ENCODE peak calls at places on chromosomes 6 and 20, in eight cellular contexts. One of them, this sample, is unnamed.

GRCh38 chr6:109687271-109687721 is 3.7 kb downstream of the AK9 start:
- DNase-seq in ascending aorta: peak; percentile 67
- DNase-seq in mesendoderm: no peak
- DNase-seq in CD8-positive, alpha-beta T cell: no peak
- DNase-seq in aorta: no peak
- DNase-seq in RWPE1: peak; percentile 46
- DNase-seq in cardiac muscle cell: no peak
- DNase-seq in heart right ventricle: no peak
- DNase-seq in this sample: no peak

GRCh38 chr20:36542019-36542488 is 735 bp downstream of the MYL9 start:
- DNase-seq in RWPE1: no peak
- DNase-seq in cardiac muscle cell: peak; percentile 72
- DNase-seq in mesendoderm: peak; percentile 83
- DNase-seq in ascending aorta: peak; percentile 71
- DNase-seq in aorta: peak; percentile 82
- DNase-seq in CD8-positive, alpha-beta T cell: no peak
- DNase-seq in heart right ventricle: peak; percentile 54
- DNase-seq in this sample: no peak

GRCh38 chr6:151022492-151022891 is 157.0 kb downstream of the MTHFD1L start:
- DNase-seq in RWPE1: no peak
- DNase-seq in aorta: no peak
- DNase-seq in ascending aorta: peak; percentile 24
- DNase-seq in heart right ventricle: no peak
- DNase-seq in mesendoderm: peak; percentile 42
- DNase-seq in CD8-positive, alpha-beta T cell: no peak
- DNase-seq in cardiac muscle cell: no peak
- DNase-seq in this sample: no peak

GRCh38 chr6:149052350-149053106 is 265.0 kb upstream of the TAB2 start:
- DNase-seq in mesendoderm: no peak
- DNase-seq in cardiac muscle cell: no peak
- DNase-seq in RWPE1: no peak
- DNase-seq in aorta: no peak
- DNase-seq in ascending aorta: no peak
- DNase-seq in CD8-positive, alpha-beta T cell: no peak
- DNase-seq in heart right ventricle: no peak
- DNase-seq in this sample: no peak

GRCh38 chr6:24494726-24495515 is at the start of gene ALDH5A1:
- DNase-seq in CD8-positive, alpha-beta T cell: peak; percentile 66
- DNase-seq in aorta: peak; percentile 91
- DNase-seq in heart right ventricle: peak; percentile 79
- DNase-seq in RWPE1: peak; percentile 40
- DNase-seq in mesendoderm: peak; percentile 73
- DNase-seq in ascending aorta: peak; percentile 82
- DNase-seq in cardiac muscle cell: peak; percentile 77
- DNase-seq in this sample: peak; percentile 57

GRCh38 chr20:59387891-59388290 is 87.5 kb downstream of the EDN3 start:
- DNase-seq in aorta: no peak
- DNase-seq in RWPE1: no peak
- DNase-seq in CD8-positive, alpha-beta T cell: no peak
- DNase-seq in ascending aorta: no peak
- DNase-seq in mesendoderm: no peak
- DNase-seq in heart right ventricle: no peak
- DNase-seq in cardiac muscle cell: no peak
- DNase-seq in this sample: no peak

GRCh38 chr6:15443119-15443518 is 197.2 kb downstream of the JARID2 start:
- DNase-seq in aorta: no peak
- DNase-seq in ascending aorta: no peak
- DNase-seq in RWPE1: peak; percentile 67
- DNase-seq in mesendoderm: no peak
- DNase-seq in cardiac muscle cell: no peak
- DNase-seq in heart right ventricle: no peak
- DNase-seq in CD8-positive, alpha-beta T cell: no peak
- DNase-seq in this sample: no peak

GRCh38 chr6:79946242-79946641 is 1.1 kb downstream of the ELOVL4 start:
- DNase-seq in aorta: no peak
- DNase-seq in cardiac muscle cell: peak; percentile 63
- DNase-seq in heart right ventricle: no peak
- DNase-seq in CD8-positive, alpha-beta T cell: no peak
- DNase-seq in ascending aorta: no peak
- DNase-seq in mesendoderm: peak; percentile 73
- DNase-seq in RWPE1: peak; percentile 17
- DNase-seq in this sample: no peak

GRCh38 chr6:119620846-119621570 is 271.4 kb upstream of the MAN1A1 start:
- DNase-seq in CD8-positive, alpha-beta T cell: no peak
- DNase-seq in heart right ventricle: no peak
- DNase-seq in aorta: no peak
- DNase-seq in mesendoderm: peak; percentile 35
- DNase-seq in ascending aorta: no peak
- DNase-seq in RWPE1: peak; percentile 60
- DNase-seq in cardiac muscle cell: no peak
- DNase-seq in this sample: no peak

GRCh38 chr6:111709615-111710398 is 104.1 kb upstream of the TRAF3IP2 start:
- DNase-seq in heart right ventricle: peak; percentile 41
- DNase-seq in CD8-positive, alpha-beta T cell: peak; percentile 38
- DNase-seq in mesendoderm: peak; percentile 66
- DNase-seq in aorta: peak; percentile 78
- DNase-seq in RWPE1: peak; percentile 89
- DNase-seq in ascending aorta: peak; percentile 78
- DNase-seq in cardiac muscle cell: peak; percentile 73
- DNase-seq in this sample: peak; percentile 58

GRCh38 chr20:63498950-63499332 is at the start of gene EEF1A2:
- DNase-seq in RWPE1: no peak
- DNase-seq in CD8-positive, alpha-beta T cell: peak; percentile 31
- DNase-seq in heart right ventricle: peak; percentile 77
- DNase-seq in aorta: peak; percentile 80
- DNase-seq in mesendoderm: no peak
- DNase-seq in ascending aorta: no peak
- DNase-seq in cardiac muscle cell: peak; percentile 83
- DNase-seq in this sample: peak; percentile 69

GRCh38 chr6:106077881-106078280 is 8.3 kb upstream of the PRDM1 start:
- DNase-seq in heart right ventricle: no peak
- DNase-seq in RWPE1: no peak
- DNase-seq in ascending aorta: no peak
- DNase-seq in cardiac muscle cell: no peak
- DNase-seq in mesendoderm: peak; percentile 71
- DNase-seq in aorta: no peak
- DNase-seq in CD8-positive, alpha-beta T cell: no peak
- DNase-seq in this sample: no peak

GRCh38 chr20:20637998-20638397 is 74.4 kb downstream of the RALGAPA2 start:
- DNase-seq in ascending aorta: no peak
- DNase-seq in heart right ventricle: no peak
- DNase-seq in RWPE1: no peak
- DNase-seq in aorta: no peak
- DNase-seq in mesendoderm: no peak
- DNase-seq in CD8-positive, alpha-beta T cell: no peak
- DNase-seq in cardiac muscle cell: no peak
- DNase-seq in this sample: no peak

GRCh38 chr6:135830452-135830851 is 21.0 kb upstream of the PDE7B start:
- DNase-seq in aorta: no peak
- DNase-seq in RWPE1: no peak
- DNase-seq in CD8-positive, alpha-beta T cell: no peak
- DNase-seq in ascending aorta: no peak
- DNase-seq in mesendoderm: no peak
- DNase-seq in heart right ventricle: no peak
- DNase-seq in cardiac muscle cell: no peak
- DNase-seq in this sample: peak; percentile 24

GRCh38 chr6:163248051-163248450 is 166.5 kb upstream of the QKI start:
- DNase-seq in mesendoderm: no peak
- DNase-seq in CD8-positive, alpha-beta T cell: no peak
- DNase-seq in heart right ventricle: no peak
- DNase-seq in RWPE1: no peak
- DNase-seq in ascending aorta: no peak
- DNase-seq in cardiac muscle cell: no peak
- DNase-seq in aorta: no peak
- DNase-seq in this sample: peak; percentile 48

GRCh38 chr20:51884561-51884960 is 82.2 kb upstream of the SALL4 start:
- DNase-seq in aorta: no peak
- DNase-seq in ascending aorta: no peak
- DNase-seq in mesendoderm: peak; percentile 54
- DNase-seq in RWPE1: no peak
- DNase-seq in CD8-positive, alpha-beta T cell: no peak
- DNase-seq in cardiac muscle cell: no peak
- DNase-seq in heart right ventricle: no peak
- DNase-seq in this sample: no peak

GRCh38 chr6:46381057-46381456 is 110.2 kb downstream of the RCAN2 start:
- DNase-seq in aorta: no peak
- DNase-seq in CD8-positive, alpha-beta T cell: no peak
- DNase-seq in mesendoderm: no peak
- DNase-seq in heart right ventricle: no peak
- DNase-seq in ascending aorta: no peak
- DNase-seq in RWPE1: no peak
- DNase-seq in cardiac muscle cell: no peak
- DNase-seq in this sample: no peak

GRCh38 chr6:1724616-1725015 is 114.9 kb downstream of the FOXC1 start:
- DNase-seq in CD8-positive, alpha-beta T cell: no peak
- DNase-seq in ascending aorta: no peak
- DNase-seq in aorta: no peak
- DNase-seq in mesendoderm: peak; percentile 62
- DNase-seq in cardiac muscle cell: no peak
- DNase-seq in RWPE1: peak; percentile 48
- DNase-seq in heart right ventricle: peak; percentile 64
- DNase-seq in this sample: no peak

GRCh38 chr6:56953597-56954388 is 1.1 kb upstream of the BEND6 start:
- DNase-seq in CD8-positive, alpha-beta T cell: no peak
- DNase-seq in ascending aorta: no peak
- DNase-seq in heart right ventricle: no peak
- DNase-seq in cardiac muscle cell: peak; percentile 2
- DNase-seq in aorta: no peak
- DNase-seq in mesendoderm: peak; percentile 77
- DNase-seq in RWPE1: peak; percentile 18
- DNase-seq in this sample: no peak

GRCh38 chr6:26286168-26286854 is 78.7 kb upstream of the BTN3A2 start:
- DNase-seq in aorta: peak; percentile 80
- DNase-seq in ascending aorta: peak; percentile 84
- DNase-seq in heart right ventricle: peak; percentile 44
- DNase-seq in RWPE1: no peak
- DNase-seq in cardiac muscle cell: peak; percentile 63
- DNase-seq in CD8-positive, alpha-beta T cell: peak; percentile 75
- DNase-seq in mesendoderm: peak; percentile 62
- DNase-seq in this sample: peak; percentile 26

GRCh38 chr20:3047486-3048419 is 1.9 kb downstream of the MRPS26 start:
- DNase-seq in cardiac muscle cell: no peak
- DNase-seq in RWPE1: no peak
- DNase-seq in aorta: no peak
- DNase-seq in mesendoderm: no peak
- DNase-seq in ascending aorta: no peak
- DNase-seq in CD8-positive, alpha-beta T cell: no peak
- DNase-seq in heart right ventricle: no peak
- DNase-seq in this sample: no peak

GRCh38 chr20:63074631-63075030 is 67.9 kb upstream of the BHLHE23 start:
- DNase-seq in heart right ventricle: no peak
- DNase-seq in cardiac muscle cell: no peak
- DNase-seq in CD8-positive, alpha-beta T cell: no peak
- DNase-seq in RWPE1: no peak
- DNase-seq in aorta: no peak
- DNase-seq in mesendoderm: no peak
- DNase-seq in ascending aorta: peak; percentile 25
- DNase-seq in this sample: no peak

GRCh38 chr6:149905371-149905910 is 7.5 kb upstream of the RAET1E start:
- DNase-seq in cardiac muscle cell: no peak
- DNase-seq in aorta: peak; percentile 42
- DNase-seq in mesendoderm: no peak
- DNase-seq in ascending aorta: no peak
- DNase-seq in heart right ventricle: no peak
- DNase-seq in CD8-positive, alpha-beta T cell: no peak
- DNase-seq in RWPE1: no peak
- DNase-seq in this sample: no peak

GRCh38 chr6:31619805-31620585 is 520 bp upstream of the PRRC2A start:
- DNase-seq in cardiac muscle cell: peak; percentile 99
- DNase-seq in heart right ventricle: peak; percentile 97
- DNase-seq in mesendoderm: peak; percentile 100
- DNase-seq in aorta: peak; percentile 98
- DNase-seq in CD8-positive, alpha-beta T cell: peak; percentile 94
- DNase-seq in ascending aorta: peak; percentile 99
- DNase-seq in RWPE1: peak; percentile 99
- DNase-seq in this sample: peak; percentile 97

GRCh38 chr6:31614075-31614619 is 887 bp upstream of the AIF1 start:
- DNase-seq in RWPE1: no peak
- DNase-seq in cardiac muscle cell: no peak
- DNase-seq in aorta: no peak
- DNase-seq in CD8-positive, alpha-beta T cell: no peak
- DNase-seq in ascending aorta: no peak
- DNase-seq in mesendoderm: no peak
- DNase-seq in heart right ventricle: no peak
- DNase-seq in this sample: no peak

GRCh38 chr6:31614674-31615578 is at the start of gene AIF1:
- DNase-seq in CD8-positive, alpha-beta T cell: no peak
- DNase-seq in RWPE1: no peak
- DNase-seq in heart right ventricle: no peak
- DNase-seq in mesendoderm: no peak
- DNase-seq in aorta: no peak
- DNase-seq in cardiac muscle cell: no peak
- DNase-seq in ascending aorta: no peak
- DNase-seq in this sample: no peak

GRCh38 chr6:31617010-31617409 is 2.0 kb downstream of the AIF1 start:
- DNase-seq in CD8-positive, alpha-beta T cell: no peak
- DNase-seq in mesendoderm: no peak
- DNase-seq in aorta: no peak
- DNase-seq in heart right ventricle: no peak
- DNase-seq in cardiac muscle cell: no peak
- DNase-seq in RWPE1: no peak
- DNase-seq in ascending aorta: no peak
- DNase-seq in this sample: no peak

GRCh38 chr6:31615748-31616147 is 714 bp downstream of the AIF1 start:
- DNase-seq in cardiac muscle cell: no peak
- DNase-seq in RWPE1: no peak
- DNase-seq in aorta: no peak
- DNase-seq in heart right ventricle: no peak
- DNase-seq in ascending aorta: no peak
- DNase-seq in mesendoderm: no peak
- DNase-seq in CD8-positive, alpha-beta T cell: peak; percentile 14
- DNase-seq in this sample: no peak
- H3K27ac ChIP-seq in cardiac muscle cell: no peak overlapping the region
- H3K27ac ChIP-seq in RWPE1: no peak overlapping the region
- H3K27ac ChIP-seq in aorta: no peak overlapping the region
- H3K27ac ChIP-seq in heart right ventricle: peak overlapping the region; percentile 86
- H3K27ac ChIP-seq in ascending aorta: no peak overlapping the region
- H3K27ac ChIP-seq in mesendoderm: no peak overlapping the region
- H3K27ac ChIP-seq in CD8-positive, alpha-beta T cell: peak overlapping the region; percentile 54
- H3K27ac ChIP-seq in this sample: peak overlapping the region; percentile 46

GRCh38 chr20:6976535-6976934 is 209.0 kb downstream of the BMP2 start:
- DNase-seq in CD8-positive, alpha-beta T cell: no peak
- DNase-seq in aorta: no peak
- DNase-seq in RWPE1: no peak
- DNase-seq in cardiac muscle cell: no peak
- DNase-seq in mesendoderm: peak; percentile 25
- DNase-seq in heart right ventricle: no peak
- DNase-seq in ascending aorta: no peak
- DNase-seq in this sample: no peak
- H3K27ac ChIP-seq in CD8-positive, alpha-beta T cell: no peak overlapping the region
- H3K27ac ChIP-seq in aorta: no peak overlapping the region
- H3K27ac ChIP-seq in RWPE1: no peak overlapping the region
- H3K27ac ChIP-seq in cardiac muscle cell: no peak overlapping the region
- H3K27ac ChIP-seq in mesendoderm: no peak overlapping the region
- H3K27ac ChIP-seq in heart right ventricle: no peak overlapping the region
- H3K27ac ChIP-seq in ascending aorta: no peak overlapping the region
- H3K27ac ChIP-seq in this sample: no peak overlapping the region

GRCh38 chr6:141552463-141552862 is 580.3 kb upstream of the GJE1 start:
- DNase-seq in cardiac muscle cell: no peak
- DNase-seq in CD8-positive, alpha-beta T cell: no peak
- DNase-seq in ascending aorta: no peak
- DNase-seq in mesendoderm: no peak
- DNase-seq in heart right ventricle: no peak
- DNase-seq in RWPE1: peak; percentile 75
- DNase-seq in aorta: no peak
- DNase-seq in this sample: no peak
- H3K27ac ChIP-seq in cardiac muscle cell: no peak overlapping the region
- H3K27ac ChIP-seq in CD8-positive, alpha-beta T cell: no peak overlapping the region
- H3K27ac ChIP-seq in ascending aorta: no peak overlapping the region
- H3K27ac ChIP-seq in mesendoderm: no peak overlapping the region
- H3K27ac ChIP-seq in heart right ventricle: peak overlapping the region; percentile 55
- H3K27ac ChIP-seq in RWPE1: no peak overlapping the region
- H3K27ac ChIP-seq in aorta: no peak overlapping the region
- H3K27ac ChIP-seq in this sample: no peak overlapping the region

GRCh38 chr20:14553774-14554524 is 216.5 kb upstream of the FLRT3 start:
- DNase-seq in mesendoderm: no peak
- DNase-seq in aorta: no peak
- DNase-seq in ascending aorta: no peak
- DNase-seq in cardiac muscle cell: no peak
- DNase-seq in CD8-positive, alpha-beta T cell: no peak
- DNase-seq in heart right ventricle: no peak
- DNase-seq in RWPE1: no peak
- DNase-seq in this sample: no peak
- H3K27ac ChIP-seq in mesendoderm: no peak overlapping the region
- H3K27ac ChIP-seq in aorta: no peak overlapping the region
- H3K27ac ChIP-seq in ascending aorta: no peak overlapping the region
- H3K27ac ChIP-seq in cardiac muscle cell: no peak overlapping the region
- H3K27ac ChIP-seq in CD8-positive, alpha-beta T cell: no peak overlapping the region
- H3K27ac ChIP-seq in heart right ventricle: no peak overlapping the region
- H3K27ac ChIP-seq in RWPE1: no peak overlapping the region
- H3K27ac ChIP-seq in this sample: no peak overlapping the region